ENCODE peak calls at places on chromosomes 6 and 20, in nine cellular contexts. Y, W, O, R, K, V, J, X and E are unnamed samples.

GRCh38 chr20:34337982-34338756 is 24.9 kb upstream of the ITCH start:
- DNase-seq in W (no peak), O (no peak), R (no peak), K (no peak), J (no peak), Y (no peak), X (no peak), V (no peak), E (no peak)

GRCh38 chr20:61791995-61792394 is 273.7 kb downstream of the TAF4 start:
- DNase-seq in J (no peak), O (no peak), V (no peak), X (no peak), W (no peak), Y (no peak), R (no peak), K (no peak), E (no peak)

GRCh38 chr20:53827996-53828672 is 234.5 kb upstream of the ZNF217 start:
- DNase-seq in K (no peak), R (no peak), Y (peak), V (peak), W (peak), J (no peak), X (no peak), O (peak), E (peak)

GRCh38 chr6:41626917-41627316 is 11.4 kb upstream of the MDFI start:
- DNase-seq in V (no peak), Y (peak), J (no peak), K (no peak), X (peak), W (no peak), R (no peak), O (no peak), E (no peak)

GRCh38 chr6:147274776-147275175 is 70.6 kb downstream of the STXBP5 start:
- DNase-seq in O (no peak), W (no peak), K (no peak), V (no peak), R (no peak), J (no peak), X (no peak), Y (no peak), E (no peak)

GRCh38 chr6:50264995-50265571 is 215.4 kb upstream of the DEFB112 start:
- DNase-seq in O (no peak), X (no peak), K (no peak), W (peak), R (no peak), V (no peak), Y (peak), J (no peak), E (no peak)

GRCh38 chr6:33329058-33329457 is 11.5 kb upstream of the ZBTB22 start:
- DNase-seq in O (no peak), R (no peak), Y (peak), J (no peak), X (no peak), V (no peak), W (no peak), K (no peak), E (no peak)

GRCh38 chr6:170516783-170517616 is 36.1 kb downstream of the PSMB1 start:
- DNase-seq in V (peak), R (peak), K (peak), J (peak), X (peak), W (peak), O (peak), Y (peak), E (peak)

GRCh38 chr6:44603044-44603686 is 215.7 kb downstream of the CDC5L start:
- DNase-seq in O (no peak), X (no peak), R (no peak), W (no peak), V (no peak), K (no peak), Y (no peak), J (no peak), E (no peak)

GRCh38 chr6:34657037-34657306 is 39.6 kb downstream of the ILRUN start:
- DNase-seq in W (no peak), X (no peak), V (no peak), O (no peak), J (no peak), R (no peak), Y (no peak), K (no peak), E (peak)

GRCh38 chr6:110334425-110335158 is 23.6 kb downstream of the METTL24 start:
- DNase-seq in O (no peak), J (no peak), W (no peak), Y (no peak), X (no peak), K (no peak), V (no peak), R (no peak), E (no peak)

GRCh38 chr20:57560554-57561355 is at the start of gene PCK1:
- DNase-seq in R (no peak), W (no peak), X (no peak), Y (no peak), J (no peak), O (no peak), V (no peak), K (no peak), E (no peak)

GRCh38 chr6:135906542-135906941 is 55.0 kb downstream of the PDE7B start:
- DNase-seq in O (no peak), K (no peak), W (no peak), X (no peak), R (no peak), V (peak), J (no peak), Y (peak), E (no peak)

GRCh38 chr6:148998704-148999103 is 251.9 kb downstream of the UST start:
- DNase-seq in X (no peak), W (no peak), O (no peak), K (no peak), Y (no peak), V (no peak), R (no peak), J (no peak), E (no peak)

GRCh38 chr6:116396451-116396850 is 25.7 kb downstream of the DSE start:
- DNase-seq in R (no peak), Y (no peak), X (no peak), J (no peak), W (no peak), O (no peak), K (no peak), V (no peak), E (no peak)

GRCh38 chr20:40017765-40018164 is 671.3 kb downstream of the MAFB start:
- DNase-seq in W (no peak), X (no peak), O (no peak), K (no peak), V (no peak), J (no peak), R (no peak), Y (no peak), E (no peak)